ENCODE peak calls at places on chromosomes 4 and X, in four cellular contexts. H is left ventricle myocardium inferior; T is astrocyte; D is effector memory CD4-positive, alpha-beta T cell. O is an unnamed sample.

GRCh38 chr4:80471701-80472100 is 136.2 kb downstream of the CFAP299 start:
- DNase-seq in H (no peak), T (peak), D (no peak), O (peak)

GRCh38 chrX:17475820-17476219 is 100.8 kb downstream of the NHS start:
- DNase-seq in H (no peak), T (no peak), D (no peak), O (no peak)

GRCh38 chr4:66567551-66567950 is 897.3 kb upstream of the EPHA5 start:
- DNase-seq in H (no peak), T (no peak), D (no peak), O (no peak)

GRCh38 chr4:125801373-125801772 is 486.6 kb downstream of the FAT4 start:
- DNase-seq in H (no peak), T (peak), D (no peak), O (no peak)

GRCh38 chr4:36322921-36323354 is 41.5 kb downstream of the DTHD1 start:
- DNase-seq in H (no peak), T (no peak), D (peak), O (no peak)

GRCh38 chrX:17038277-17038676 is 91.8 kb downstream of the REPS2 start:
- DNase-seq in H (no peak), T (no peak), D (no peak), O (no peak)

GRCh38 chr4:185849543-185850185 is 37.7 kb upstream of the SORBS2 start:
- DNase-seq in H (peak), T (no peak), D (no peak), O (no peak)

GRCh38 chrX:101950581-101950980 is 18.8 kb upstream of the ZMAT1 start:
- DNase-seq in H (no peak), T (no peak), D (no peak), O (no peak)

GRCh38 chr4:178086324-178086723 is 644.1 kb upstream of the AGA start:
- DNase-seq in H (no peak), T (no peak), D (no peak), O (peak)

GRCh38 chr4:16967722-16968121 is 69.3 kb upstream of the LDB2 start:
- DNase-seq in H (peak), T (peak), D (no peak), O (no peak)

GRCh38 chr4:81180916-81181315 is 34.1 kb downstream of the PRKG2 start:
- DNase-seq in H (no peak), T (no peak), D (no peak), O (no peak)

GRCh38 chrX:133994576-133994975 is 9.2 kb upstream of the GPC3 start:
- DNase-seq in H (no peak), T (no peak), D (no peak), O (no peak)

GRCh38 chrX:129697204-129697829 is 41.5 kb upstream of the XPNPEP2 start:
- DNase-seq in H (no peak), T (no peak), D (no peak), O (no peak)

GRCh38 chr4:6272863-6273660 is 3.4 kb downstream of the WFS1 start:
- DNase-seq in H (no peak), T (peak), D (no peak), O (no peak)

GRCh38 chr4:121510260-121510942 is 129.6 kb upstream of the QRFPR start:
- DNase-seq in H (no peak), T (no peak), D (no peak), O (no peak)

GRCh38 chr4:7581477-7581876 is 146.7 kb upstream of the PSAPL1 start:
- DNase-seq in H (no peak), T (no peak), D (no peak), O (peak)

GRCh38 chr4:89069481-89069880 is 12.5 kb upstream of the FAM13A start:
- DNase-seq in H (no peak), T (no peak), D (no peak), O (no peak)

GRCh38 chrX:10415704-10416001 is 204.7 kb downstream of the MID1 start:
- DNase-seq in H (no peak), T (peak), D (no peak), O (no peak)

GRCh38 chr4:43048570-43048969 is 156.1 kb downstream of the GRXCR1 start:
- DNase-seq in H (no peak), T (no peak), D (no peak), O (no peak)

GRCh38 chrX:45140812-45141211 is 59.9 kb downstream of the DIPK2B start:
- DNase-seq in H (no peak), T (no peak), D (no peak), O (no peak)

GRCh38 chr4:67403342-67403741 is 142.0 kb downstream of the CENPC start:
- DNase-seq in H (no peak), T (no peak), D (no peak), O (no peak)

GRCh38 chr4:41750624-41751324 is 2.2 kb upstream of the PHOX2B start:
- DNase-seq in H (no peak), T (no peak), D (no peak), O (peak)

GRCh38 chr4:87525636-87526035 is 3.5 kb downstream of the SPARCL1 start:
- DNase-seq in H (no peak), T (peak), D (no peak), O (peak)

GRCh38 chrX:107935200-107935599 is 47.0 kb downstream of the TEX13B start:
- DNase-seq in H (no peak), T (peak), D (no peak), O (no peak)

GRCh38 chr4:77043507-77044131 is 32.2 kb downstream of the CCNI start:
- DNase-seq in H (no peak), T (no peak), D (no peak), O (no peak)

GRCh38 chr4:55547461-55547770 is 707 bp upstream of the CLOCK start:
- DNase-seq in H (peak), T (peak), D (no peak), O (peak)

GRCh38 chr4:16916719-16917337 is 18.4 kb upstream of the LDB2 start:
- DNase-seq in H (peak), T (no peak), D (peak), O (peak)

GRCh38 chr4:4875147-4875546 is 15.7 kb downstream of the MSX1 start:
- DNase-seq in H (no peak), T (no peak), D (no peak), O (peak)

GRCh38 chrX:19334945-19335626 is 8.6 kb upstream of the PDHA1 start:
- DNase-seq in H (no peak), T (no peak), D (no peak), O (peak)

GRCh38 chr4:9893329-9894108 is 112.1 kb downstream of the DRD5 start:
- DNase-seq in H (no peak), T (no peak), D (no peak), O (no peak)

GRCh38 chr4:102139132-102139573 is 206.1 kb downstream of the SLC39A8 start:
- DNase-seq in H (no peak), T (peak), D (no peak), O (no peak)

GRCh38 chrX:104310084-104310483 is 55.4 kb upstream of the ESX1 start:
- DNase-seq in H (no peak), T (peak), D (no peak), O (no peak)

GRCh38 chr4:168515222-168516011 is 18.6 kb downstream of the PALLD start:
- DNase-seq in H (peak), T (no peak), D (no peak), O (no peak)

GRCh38 chr4:183398298-183399129 is 45.9 kb upstream of the CDKN2AIP start:
- DNase-seq in H (peak), T (peak), D (peak), O (peak)

GRCh38 chr4:132759199-132759780 is 389.8 kb upstream of the PCDH10 start:
- DNase-seq in H (no peak), T (no peak), D (no peak), O (no peak)

GRCh38 chr4:81260443-81261102 is 45.6 kb upstream of the PRKG2 start:
- DNase-seq in H (no peak), T (no peak), D (no peak), O (peak)

GRCh38 chr4:72846280-72847111 is 223.0 kb downstream of the COX18 start:
- DNase-seq in H (no peak), T (no peak), D (no peak), O (peak)

GRCh38 chr4:5420266-5420665 is 288.1 kb downstream of the EVC2 start:
- DNase-seq in H (no peak), T (no peak), D (no peak), O (no peak)

GRCh38 chr4:41957634-41958033 is 22.4 kb downstream of the TMEM33 start:
- DNase-seq in H (no peak), T (no peak), D (no peak), O (peak)

DNA sequence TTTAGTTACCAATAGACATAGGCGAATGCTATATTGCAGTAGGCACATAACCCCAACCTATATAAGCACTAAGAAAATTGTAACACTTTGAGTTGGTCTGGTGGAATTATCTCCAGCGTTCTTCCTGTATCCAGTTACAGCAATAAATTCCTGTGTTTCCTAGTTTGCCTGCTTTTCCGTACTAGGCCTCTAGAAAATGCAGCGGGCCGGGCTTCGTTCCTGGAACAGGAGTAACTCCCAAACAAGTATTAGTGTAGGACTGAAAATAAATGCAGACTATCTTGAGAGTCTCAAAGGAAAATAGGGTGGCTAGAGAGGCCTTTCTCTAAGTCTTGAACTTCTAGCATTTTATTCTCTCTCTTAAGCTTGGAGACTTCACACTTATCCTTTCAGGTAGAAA is 159.8 kb downstream of the OR13H1 start:
- DNase-seq in H (no peak), T (peak), D (no peak), O (no peak)
- H3K4me3 ChIP-seq in H (no peak), T (no peak), D (peak), O (no peak)

GRCh38 chr4:118834070-118834469 is 1.9 kb downstream of the SEC24D start:
- DNase-seq in H (no peak), T (peak), D (no peak), O (no peak)
- H3K4me3 ChIP-seq in H (peak), T (peak), D (no peak), O (no peak)

GRCh38 chr4:118277243-118277642 is 75.6 kb downstream of the PRSS12 start:
- DNase-seq in H (no peak), T (no peak), D (no peak), O (no peak)
- H3K4me3 ChIP-seq in H (no peak), T (no peak), D (no peak), O (no peak)

DNA sequence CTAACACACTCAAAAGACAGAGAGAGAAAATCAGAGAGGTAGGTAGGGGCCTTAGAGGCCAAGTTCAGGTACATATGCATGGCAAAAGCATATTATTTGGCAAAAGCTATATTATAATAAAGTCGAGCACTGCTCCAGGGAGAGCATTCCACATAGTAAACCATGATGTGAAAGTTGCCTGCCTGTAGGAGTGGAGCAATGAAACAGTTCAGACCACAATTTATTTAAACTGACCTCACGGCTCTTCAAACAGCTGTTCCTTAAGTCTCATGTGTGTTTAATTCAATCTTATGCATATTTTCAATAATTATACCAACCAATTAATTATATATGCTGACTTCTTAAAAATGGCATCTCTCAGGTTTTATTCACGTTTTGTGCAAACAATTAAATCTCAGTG is 3.3 kb downstream of the RFC1 start:
- DNase-seq in H (no peak), T (peak), D (no peak), O (no peak)
- H3K4me3 ChIP-seq in H (no peak), T (no peak), D (no peak), O (no peak)

DNA sequence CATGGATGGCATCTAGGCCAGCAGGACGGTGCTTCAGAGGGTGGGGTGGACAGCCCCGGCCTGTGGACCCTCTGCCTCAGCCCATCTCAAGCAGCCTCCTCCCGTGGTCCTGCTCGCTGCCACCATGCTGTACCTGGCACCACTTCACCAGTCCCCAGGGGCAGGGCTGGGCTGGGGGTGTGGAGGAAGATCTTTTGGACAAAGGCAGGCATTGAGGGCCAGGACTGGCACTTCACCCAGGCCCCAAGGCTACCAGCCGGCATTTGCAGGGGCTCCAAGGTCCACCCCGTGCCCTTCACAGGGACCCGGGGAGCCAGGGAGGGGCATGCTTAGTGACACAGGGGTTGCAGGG is 713 bp downstream of the PLXNB3 start:
- DNase-seq in H (no peak), T (no peak), D (no peak), O (no peak)
- H3K4me3 ChIP-seq in H (peak), T (peak), D (no peak), O (no peak)

GRCh38 chrX:71098302-71098701 is 2.7 kb downstream of the FOXO4 start:
- DNase-seq in H (peak), T (no peak), D (peak), O (no peak)
- H3K4me3 ChIP-seq in H (no peak), T (no peak), D (no peak), O (no peak)

DNA sequence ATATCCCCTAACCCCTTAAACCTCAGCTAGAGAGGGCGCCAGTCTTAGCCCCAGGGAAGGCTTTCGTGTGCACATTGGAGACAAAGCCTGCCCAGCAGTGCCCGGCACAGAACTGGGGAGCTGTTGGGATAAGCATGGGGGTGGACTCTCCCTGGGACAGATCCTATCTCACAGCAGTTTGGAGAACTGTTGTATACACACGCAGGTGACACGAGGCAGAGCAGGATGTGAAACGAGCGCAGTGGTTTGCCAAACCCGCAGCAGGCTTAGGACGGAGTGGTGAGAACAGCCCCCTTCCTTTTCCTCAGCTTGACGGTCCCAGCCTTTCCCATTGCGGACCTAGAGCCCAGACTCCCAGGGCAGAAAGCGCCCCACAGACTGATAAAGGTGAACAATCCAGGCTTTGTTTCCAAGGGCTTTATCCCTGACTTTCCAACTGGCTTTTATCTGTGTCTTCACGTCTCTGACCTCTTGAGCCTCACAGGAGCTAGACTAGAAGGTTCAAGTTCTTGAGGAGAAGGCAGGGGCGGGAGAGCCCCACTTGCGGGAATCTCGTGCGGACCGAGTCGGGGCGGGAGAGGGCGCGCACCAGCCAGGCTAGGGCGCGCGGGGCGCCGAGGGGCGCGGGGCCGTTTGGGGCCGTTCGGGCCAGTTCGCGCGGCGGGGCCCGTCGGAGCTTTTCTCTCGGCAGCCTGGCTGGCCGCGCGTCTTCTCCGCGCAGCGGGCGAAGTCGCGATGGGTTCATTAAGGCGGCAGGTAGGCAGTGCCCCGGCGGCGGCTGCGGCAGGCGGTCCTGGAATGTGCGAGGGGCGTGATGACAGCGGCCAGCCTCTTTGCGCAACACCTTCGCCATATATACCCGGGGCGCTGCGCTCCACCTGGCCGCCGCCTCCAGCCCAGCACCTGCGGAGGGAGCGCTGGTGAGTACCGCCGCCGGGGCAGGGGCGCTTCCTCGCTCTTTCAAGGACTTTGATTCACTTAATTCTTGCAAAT is at the start of gene SLC34A2:
- DNase-seq in H (no peak), T (no peak), D (no peak), O (peak)
- H3K4me3 ChIP-seq in H (peak), T (peak), D (no peak), O (peak)